ENCODE peak calls at places on chromosome 5, in nine cellular contexts. D is NCI-H748 treated with DMSO at 0.1 percent for 48 hours, A is AG10803, G is B cell, O is iris pigment epithelial cell, U is nephron progenitor cell, Y is amygdala, F is natural killer cell, M is endothelial cell. J is an unnamed sample.

GRCh38 chr5:142097681-142098080 is 10.9 kb upstream of the NDFIP1 start:
- DNase-seq in D (no peak), A (no peak), Y (no peak), O (peak), M (no peak), F (no peak), U (no peak), G (no peak), J (no peak)

GRCh38 chr5:9572246-9572645 is 26.4 kb upstream of the SEMA5A start:
- DNase-seq in G (no peak), Y (no peak), D (no peak), O (no peak), A (no peak), M (no peak), F (no peak), U (no peak), J (no peak)

GRCh38 chr5:139822553-139823425 is 27.2 kb downstream of the PSD2 start:
- DNase-seq in Y (no peak), D (no peak), A (no peak), G (no peak), U (no peak), M (no peak), O (no peak), F (no peak), J (no peak)

GRCh38 chr5:93573627-93573974 is 7.4 kb downstream of the NR2F1-AS1 start:
- DNase-seq in O (peak), F (no peak), U (peak), A (no peak), M (no peak), G (no peak), Y (no peak), D (no peak), J (no peak)

GRCh38 chr5:72517961-72518690 is 10.9 kb upstream of the ZNF366 start:
- DNase-seq in U (no peak), F (no peak), M (no peak), O (no peak), Y (no peak), D (no peak), A (peak), G (no peak), J (no peak)

GRCh38 chr5:64625678-64626077 is 64.6 kb upstream of the SHISAL2B start:
- DNase-seq in Y (no peak), F (no peak), U (no peak), M (no peak), A (peak), G (no peak), D (no peak), O (peak), J (no peak)

GRCh38 chr5:7873216-7873615 is 4.3 kb downstream of the MTRR start:
- DNase-seq in D (no peak), Y (no peak), M (no peak), G (no peak), A (no peak), U (no peak), O (no peak), F (no peak), J (no peak)

GRCh38 chr5:139912158-139912557 is 116.5 kb downstream of the PSD2 start:
- DNase-seq in D (no peak), G (no peak), A (no peak), Y (no peak), F (no peak), U (no peak), O (no peak), M (no peak), J (no peak)

GRCh38 chr5:77993141-77993540 is 217.0 kb upstream of the TBCA start:
- DNase-seq in A (no peak), F (no peak), U (no peak), M (no peak), G (no peak), D (peak), Y (no peak), O (no peak), J (no peak)

GRCh38 chr5:62309107-62309506 is 3.1 kb downstream of the KIF2A start:
- DNase-seq in A (no peak), F (no peak), Y (no peak), U (no peak), M (no peak), G (no peak), O (no peak), D (no peak), J (no peak)

GRCh38 chr5:38431242-38431853 is 125.1 kb downstream of the LIFR start:
- DNase-seq in M (no peak), A (no peak), G (no peak), O (no peak), U (no peak), Y (no peak), D (no peak), F (no peak), J (no peak)

GRCh38 chr5:56409331-56410190 is 176.4 kb upstream of the ANKRD55 start:
- DNase-seq in A (peak), M (no peak), O (peak), D (no peak), F (no peak), Y (no peak), G (no peak), U (no peak), J (no peak)